ENCODE peak calls at places on chromosomes 1 and 21, in six cellular contexts. E is tibial artery; D is CD8-positive, alpha-beta T cell; T is GM23248; J is adrenal gland; X is mammary epithelial cell. Y is an unnamed sample. For H3K9me3 and H3K36me3, the result is how much of the 10 kb centered on the place peaks cover.

GRCh38 chr1:172821609-172822274 is 162.8 kb downstream of the FASLG start:
- DNase-seq in T (peak), E (peak), D (no peak), X (peak), J (peak), Y (no peak)

GRCh38 chr1:201527879-201528278 is 11.0 kb upstream of the NAV1 start:
- DNase-seq in T (no peak), X (no peak), D (no peak), E (no peak), J (no peak), Y (no peak)

GRCh38 chr1:174800221-174800791 is 199.4 kb upstream of the CACYBP start:
- DNase-seq in D (no peak), E (peak), J (peak), T (peak), X (peak), Y (peak)

GRCh38 chr21:15514073-15514946 is 215.5 kb upstream of the USP25 start:
- DNase-seq in E (no peak), D (peak), J (no peak), T (no peak), X (no peak), Y (peak)

GRCh38 chr21:14119038-14119437 is 91.7 kb downstream of the LIPI start:
- DNase-seq in J (no peak), T (peak), X (no peak), E (no peak), D (no peak), Y (no peak)

GRCh38 chr21:27645285-27645684 is 678.4 kb upstream of the ADAMTS5 start:
- DNase-seq in T (peak), J (no peak), E (no peak), X (peak), D (no peak), Y (no peak)

GRCh38 chr1:157090196-157090647 is 9.4 kb downstream of the ETV3L start:
- DNase-seq in E (peak), X (peak), D (peak), J (peak), T (peak), Y (peak)

GRCh38 chr1:170670751-170671628 is 7.1 kb downstream of the PRRX1 start:
- DNase-seq in T (peak), D (no peak), J (no peak), X (no peak), E (peak), Y (peak)

GRCh38 chr1:21901986-21902377 is 35.1 kb downstream of the HSPG2 start:
- DNase-seq in D (no peak), T (peak), J (no peak), E (no peak), X (no peak), Y (no peak)

GRCh38 chr1:58818991-58819390 is 35.1 kb upstream of the JUN start:
- DNase-seq in T (no peak), E (no peak), X (no peak), J (no peak), D (no peak), Y (no peak)
- H3K27ac ChIP-seq in T (no peak), E (no peak), X (no peak), J (no peak), D (no peak), Y (no peak)

GRCh38 chr1:49294539-49294938 is 517.8 kb upstream of the BEND5 start:
- DNase-seq in T (no peak), D (no peak), E (no peak), X (no peak), J (no peak), Y (no peak)

GRCh38 chr1:49298304-49298703 is 521.6 kb upstream of the BEND5 start:
- DNase-seq in X (no peak), T (no peak), D (no peak), J (peak), E (no peak), Y (no peak)

GRCh38 chr1:49293016-49293415 is 516.3 kb upstream of the BEND5 start:
- DNase-seq in J (no peak), T (no peak), D (no peak), E (no peak), X (no peak), Y (no peak)

DNA sequence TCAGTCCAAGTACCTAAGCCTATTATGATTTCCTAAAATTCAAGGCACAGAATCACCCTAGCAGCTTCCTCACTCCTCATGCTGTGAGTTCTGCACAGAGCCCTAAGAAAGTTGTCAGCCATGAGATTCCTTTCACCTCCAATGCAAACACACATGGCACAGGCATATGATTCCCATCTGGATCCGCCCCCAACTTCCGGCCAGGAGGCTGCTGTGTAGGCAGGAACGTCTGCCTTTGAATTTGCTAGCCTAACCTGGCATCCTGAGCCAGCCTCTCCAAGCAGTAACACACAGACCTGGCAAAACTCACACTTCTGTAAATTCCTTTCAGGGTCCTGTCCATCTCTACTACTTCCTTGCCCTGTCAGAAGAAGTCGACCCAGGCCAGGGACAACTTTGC is 521.1 kb upstream of the BEND5 start:
- DNase-seq in E (no peak), T (no peak), J (no peak), D (no peak), X (no peak), Y (no peak)
- H3K9me3 ChIP-seq in E (under half), T (under half), J (under half), D (under half), X (under half), Y (under half)

GRCh38 chr1:40307186-40307585 is 9.9 kb downstream of the COL9A2 start:
- DNase-seq in T (no peak), J (peak), X (no peak), D (no peak), E (no peak), Y (no peak)
- H3K36me3 ChIP-seq in T (under half), J (under half), X (under half), D (under half), E (under half), Y (under half)

GRCh38 chr1:1306070-1306660 is 1.6 kb downstream of the ACAP3 start:
- DNase-seq in E (no peak), D (no peak), T (peak), J (no peak), X (no peak), Y (no peak)
- H3K27ac ChIP-seq in E (no peak), D (peak), T (peak), J (no peak), X (peak), Y (no peak)

GRCh38 chr21:46585191-46585953 is 19.5 kb downstream of the S100B start:
- DNase-seq in J (no peak), D (no peak), X (peak), T (no peak), E (no peak), Y (no peak)
- H3K9me3 ChIP-seq in J (under half), D (under half), X (under half), T (under half), E (under half), Y (under half)

DNA sequence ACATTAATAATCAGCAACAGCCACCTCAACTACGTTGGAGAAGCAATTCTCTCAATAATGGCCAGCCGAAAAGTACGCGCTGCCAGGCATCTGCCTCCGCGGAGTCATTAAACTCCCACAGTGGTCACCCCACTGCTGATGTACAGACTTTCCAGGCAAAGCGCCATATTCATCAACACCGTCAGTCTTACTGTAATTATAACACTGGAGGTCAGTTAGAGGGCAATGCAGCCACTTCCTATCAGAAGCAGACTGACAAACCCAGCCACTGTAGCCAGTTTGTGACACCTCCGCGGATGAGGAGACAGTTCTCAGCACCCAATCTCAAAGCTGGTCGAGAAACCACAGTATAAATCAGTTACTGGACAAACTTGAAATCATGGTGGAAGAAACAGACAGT is 93.9 kb downstream of the KIF1B start:
- DNase-seq in D (no peak), T (no peak), E (no peak), J (no peak), X (no peak), Y (no peak)
- H3K36me3 ChIP-seq in D (under half), T (under half), E (under half), J (under half), X (under half), Y (under half)

DNA sequence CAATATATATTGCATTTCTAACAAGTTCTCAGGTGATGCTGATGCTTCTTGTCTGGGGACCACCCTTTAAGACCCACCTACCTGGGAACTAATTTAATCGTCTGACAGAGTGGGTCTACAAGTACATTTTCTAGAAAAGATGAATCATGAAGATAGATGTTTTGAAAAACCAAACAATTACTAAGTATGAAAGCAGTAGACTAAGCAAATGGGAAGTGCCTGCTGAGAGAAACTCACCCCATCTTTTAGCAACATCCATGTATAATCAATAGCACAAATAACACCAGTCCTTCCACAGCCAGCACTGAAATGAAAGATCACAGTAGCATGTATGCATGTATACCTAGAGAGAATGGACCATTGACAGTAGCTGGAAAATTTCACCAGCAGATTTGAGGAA is 17.3 kb downstream of the PTPN22 start:
- DNase-seq in E (no peak), D (no peak), J (no peak), T (no peak), X (no peak), Y (no peak)
- H3K27ac ChIP-seq in E (no peak), D (no peak), J (no peak), T (no peak), X (no peak), Y (no peak)

DNA sequence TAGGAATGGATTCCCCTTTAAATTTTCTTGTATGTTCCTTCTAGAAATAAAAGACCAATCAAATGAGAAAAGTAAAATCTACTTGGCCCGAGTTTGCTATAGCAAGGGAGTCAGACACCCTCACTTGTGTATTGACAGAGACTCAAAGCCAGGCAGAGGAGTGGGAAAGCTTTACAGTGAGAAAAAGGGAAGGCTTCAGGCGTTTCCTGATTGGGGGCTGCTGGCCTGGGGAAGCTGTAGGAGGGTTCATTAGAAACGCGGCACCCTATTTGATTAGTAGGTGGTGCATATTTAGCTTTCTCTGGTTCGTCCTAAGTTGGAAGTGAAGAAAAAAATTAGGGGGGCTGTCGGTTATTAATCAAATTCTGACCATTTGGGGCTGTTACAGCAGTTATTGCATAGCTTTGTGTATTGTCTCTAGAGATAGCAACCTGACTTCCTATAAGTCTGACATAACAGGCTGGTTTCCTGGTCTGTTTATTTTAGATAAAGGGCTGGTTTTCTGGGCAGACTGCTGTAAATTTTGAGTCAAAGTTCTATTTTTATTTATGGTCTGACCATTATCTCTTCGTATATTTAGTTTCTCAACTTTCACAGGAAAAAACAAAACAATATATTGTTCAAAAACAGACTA is 10.0 kb downstream of the SLC25A24 start:
- DNase-seq in J (no peak), D (no peak), E (no peak), X (no peak), T (no peak), Y (no peak)
- H3K9me3 ChIP-seq in J (under half), D (under half), E (under half), X (under half), T (under half), Y (under half)

DNA sequence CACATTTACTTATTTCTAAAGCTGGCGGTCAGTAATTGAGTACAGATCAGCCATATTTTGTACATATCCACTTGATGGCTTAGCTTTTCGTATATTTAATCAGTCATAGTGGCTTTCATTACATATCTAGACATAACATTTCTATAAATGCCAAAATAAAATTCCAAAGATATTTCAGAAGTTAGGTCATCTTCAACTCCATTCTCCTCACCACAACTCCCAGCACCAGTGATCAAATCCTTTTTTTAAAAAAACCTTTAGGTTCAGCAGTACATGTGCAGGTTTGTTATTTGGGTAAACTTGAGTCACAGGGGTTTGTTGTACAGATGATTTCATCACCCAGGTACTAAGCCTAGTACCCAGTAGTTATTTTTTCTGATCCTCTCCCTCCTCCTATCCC is 53.9 kb upstream of the GNG4 start:
- DNase-seq in D (no peak), E (no peak), T (peak), J (no peak), X (peak), Y (no peak)
- H3K36me3 ChIP-seq in D (under half), E (under half), T (under half), J (under half), X (under half), Y (under half)